ENCODE peak calls at places on chromosome 12, in ten cellular contexts. Y, K, A, V, U, G, B, X, I and F are unnamed samples.

GRCh38 chr12:112749081-112749480 is 42.5 kb upstream of the RPH3A start:
- DNase-seq in B (no peak), X (no peak), I (no peak), Y (no peak), A (no peak), G (no peak), U (no peak), V (no peak), K (no peak), F (no peak)

GRCh38 chr12:22627351-22627750 is 2.4 kb downstream of the ETNK1 start:
- DNase-seq in U (no peak), B (no peak), I (no peak), X (no peak), V (no peak), K (no peak), Y (no peak), G (no peak), A (no peak), F (no peak)

GRCh38 chr12:50041461-50041860 is 15.9 kb upstream of the ASIC1 start:
- DNase-seq in K (no peak), V (no peak), I (peak; percentile 42), B (no peak), Y (no peak), U (no peak), X (no peak), A (no peak), G (no peak), F (no peak)

GRCh38 chr12:131912526-131913274 is 16.4 kb upstream of the PUS1 start:
- DNase-seq in K (peak; percentile 50), Y (peak; percentile 50), X (peak; percentile 85), A (peak; percentile 98), U (peak; percentile 49), G (peak; percentile 38), V (no peak), B (no peak), I (peak; percentile 96), F (peak; percentile 84)

GRCh38 chr12:70121562-70121961 is 121.7 kb upstream of the CNOT2 start:
- DNase-seq in V (no peak), U (no peak), B (no peak), K (no peak), A (peak; percentile 34), G (no peak), X (no peak), Y (no peak), I (no peak), F (no peak)

GRCh38 chr12:12425616-12426015 is 68.7 kb downstream of the BORCS5 start:
- DNase-seq in V (no peak), K (no peak), Y (no peak), B (no peak), I (no peak), U (peak; percentile 37), G (no peak), X (peak; percentile 71), A (no peak), F (peak; percentile 40)

GRCh38 chr12:63151061-63151897 is at the start of gene AVPR1A:
- DNase-seq in K (no peak), X (no peak), B (peak; percentile 15), A (peak; percentile 31), U (no peak), G (no peak), I (peak; percentile 82), Y (no peak), V (peak; percentile 12), F (no peak)

GRCh38 chr12:34215893-34216285 is 193.6 kb downstream of the ALG10 start:
- DNase-seq in A (no peak), X (no peak), Y (no peak), U (no peak), K (no peak), B (no peak), V (no peak), G (no peak), I (no peak), F (no peak)

GRCh38 chr12:15256760-15257159 is 35.5 kb upstream of the RERG start:
- DNase-seq in Y (no peak), U (no peak), V (no peak), G (peak; percentile 54), B (no peak), K (no peak), X (peak; percentile 2), I (no peak), A (no peak), F (no peak)

GRCh38 chr12:23614280-23614679 is 335.2 kb downstream of the SOX5 start:
- DNase-seq in Y (no peak), K (no peak), B (no peak), X (no peak), G (no peak), I (no peak), U (no peak), V (no peak), A (no peak), F (no peak)

GRCh38 chr12:69415471-69416275 is 54.5 kb upstream of the FRS2 start:
- DNase-seq in U (peak; percentile 81), I (peak; percentile 73), A (peak; percentile 42), G (peak; percentile 86), V (peak; percentile 29), B (peak; percentile 25), Y (peak; percentile 36), K (peak; percentile 44), X (peak; percentile 95), F (peak; percentile 90)

GRCh38 chr12:3964404-3964803 is 91.2 kb upstream of the PARP11 start:
- DNase-seq in X (no peak), B (peak; percentile 38), A (no peak), U (no peak), Y (no peak), V (no peak), K (no peak), G (no peak), I (no peak), F (no peak)

GRCh38 chr12:80442426-80443222 is 1.4 kb upstream of the PTPRQ start:
- DNase-seq in Y (no peak), U (no peak), A (no peak), I (no peak), X (peak; percentile 63), K (no peak), V (no peak), G (no peak), B (no peak), F (no peak)

GRCh38 chr12:52847335-52848102 is 1.3 kb downstream of the KRT78 start:
- DNase-seq in G (no peak), K (no peak), X (no peak), B (no peak), V (no peak), U (no peak), Y (no peak), I (no peak), A (peak; percentile 78), F (no peak)

GRCh38 chr12:55789171-55789570 is 28.4 kb downstream of the SARNP start:
- DNase-seq in Y (no peak), B (no peak), G (no peak), K (no peak), I (no peak), X (no peak), U (no peak), V (no peak), A (no peak), F (no peak)

GRCh38 chr12:123931686-123932321 is 40.8 kb downstream of the CCDC92 start:
- DNase-seq in Y (no peak), K (peak; percentile 44), G (no peak), B (no peak), X (no peak), A (no peak), V (no peak), U (no peak), I (no peak), F (no peak)
- TF ChIP-seq CTCF in Y (no peak), K (no peak), G (no peak), B (no peak), X (no peak), A (no peak), V (no peak), U (no peak), I (no peak), F (no peak)

DNA sequence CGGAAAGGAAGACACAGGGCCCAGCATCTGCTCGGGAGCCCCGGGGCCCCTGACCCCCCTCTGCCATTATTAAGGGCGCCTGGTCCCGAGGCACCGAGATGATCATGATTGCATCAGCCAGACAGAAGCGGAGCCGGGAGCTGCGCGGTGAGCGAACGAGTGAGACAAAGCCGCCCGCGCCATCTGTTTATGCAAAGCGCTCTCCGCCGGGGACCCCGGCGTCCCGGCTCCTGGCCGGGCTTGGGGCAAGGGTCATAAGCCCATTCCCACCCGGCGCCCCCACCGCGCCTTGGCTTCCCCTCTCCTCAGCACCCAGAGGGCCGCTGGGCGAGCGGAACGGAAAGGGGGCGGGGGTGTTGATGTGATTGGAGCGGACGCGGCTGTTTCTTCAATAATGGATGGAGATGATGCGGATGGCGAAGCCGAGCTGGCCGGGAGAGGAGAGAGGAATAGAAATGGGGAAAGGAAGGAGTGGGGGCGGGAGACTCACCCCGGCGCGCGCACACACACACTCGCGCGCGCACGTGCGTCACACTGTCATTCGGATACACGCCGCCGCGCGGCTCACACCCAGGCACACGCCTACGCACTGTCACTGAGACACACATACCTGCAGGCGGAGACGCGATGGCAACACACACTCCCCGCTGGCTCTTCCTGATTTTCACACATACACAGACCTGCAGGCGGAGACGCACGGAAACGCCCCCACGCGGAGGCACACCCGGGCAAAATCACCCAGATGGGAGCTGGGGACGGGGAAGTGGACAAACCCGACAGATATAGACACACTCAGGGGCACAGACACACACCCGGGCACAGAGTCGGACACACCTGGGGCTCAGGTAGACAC is 10.7 kb downstream of the STAC3 start:
- DNase-seq in A (peak; percentile 66), K (no peak), G (no peak), U (no peak), I (peak; percentile 75), X (peak; percentile 60), V (peak; percentile 71), B (no peak), Y (peak; percentile 43), F (peak; percentile 39)
- TF ChIP-seq CTCF in A (no peak), K (no peak), G (no peak), U (peak; percentile 22), I (no peak), X (no peak), V (no peak), B (peak; percentile 14), Y (peak; percentile 24), F (no peak)

GRCh38 chr12:19694627-19695026 is 255.3 kb downstream of the AEBP2 start:
- DNase-seq in G (no peak), B (no peak), K (no peak), Y (no peak), A (no peak), X (peak; percentile 36), V (no peak), I (no peak), U (no peak), F (no peak)
- TF ChIP-seq CTCF in G (no peak), B (no peak), K (no peak), Y (no peak), A (no peak), X (no peak), V (no peak), I (no peak), U (no peak), F (no peak)

DNA sequence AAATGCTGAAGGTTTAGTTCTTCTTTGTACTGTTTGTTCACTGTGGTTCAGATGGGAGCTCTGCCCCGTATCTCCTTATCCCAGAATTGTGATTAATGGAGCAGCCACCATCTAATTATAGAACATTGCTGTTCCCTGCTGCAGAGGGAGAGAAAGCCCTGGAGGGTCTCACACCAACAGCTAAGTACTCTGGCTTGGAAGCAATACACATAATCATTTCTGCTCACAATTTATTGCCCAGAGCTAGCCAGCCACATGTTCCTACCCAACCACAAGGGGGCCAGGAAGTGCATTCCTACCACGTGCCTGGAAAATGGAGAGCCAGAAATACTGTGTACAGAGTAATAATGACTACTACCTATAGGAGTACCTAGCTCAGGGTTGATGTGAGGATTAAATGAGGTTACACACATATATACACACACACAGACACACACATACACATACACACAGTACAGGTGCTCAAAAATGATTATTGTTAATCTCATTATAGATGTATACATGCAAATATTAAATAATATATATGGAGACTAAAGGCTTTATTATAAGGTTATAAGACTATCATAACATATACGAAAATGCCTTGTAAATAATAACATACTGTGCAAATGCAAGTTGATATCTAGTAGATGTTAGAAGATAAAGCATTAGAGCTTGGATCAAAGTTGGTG is 22.3 kb downstream of the MSRB3 start:
- DNase-seq in K (no peak), V (no peak), G (no peak), B (no peak), U (no peak), A (peak; percentile 69), I (no peak), X (peak; percentile 33), Y (no peak), F (peak; percentile 36)
- TF ChIP-seq CTCF in K (no peak), V (no peak), G (peak; percentile 11), B (peak; percentile 58), U (peak; percentile 40), A (peak; percentile 60), I (no peak), X (peak; percentile 43), Y (no peak), F (peak; percentile 76)